ENCODE peak calls at places on chromosomes 16 and 17, in seven cellular contexts. R is thoracic aorta; W is activated gamma-delta T cell treated with anti-CD3 and anti-CD28 coated beads, Interleukin-2, amount 50 U/mL, for 16 hours; O is effector CD8-positive, alpha-beta T cell; Q is activated T-helper 9 cell treated with anti-CD3 and anti-CD28 coated beads, Interleukin-2, amount 50 U/mL, for 16 hours; E is heart left ventricle; C is NCI-H748 treated with DMSO at 0.1 percent for 48 hours. I is an unnamed sample.

GRCh38 chr16:58252716-58253115 is 42.1 kb downstream of the PRSS54 start:
- DNase-seq in R (no peak), W (no peak), O (no peak), Q (no peak), E (no peak), C (no peak), I (no peak)

GRCh38 chr16:56984639-56985038 is 4.7 kb upstream of the NLRC5 start:
- DNase-seq in R (no peak), W (no peak), O (no peak), Q (no peak), E (no peak), C (no peak), I (no peak)

GRCh38 chr16:49811630-49812334 is 44.1 kb downstream of the ZNF423 start:
- DNase-seq in R (no peak), W (no peak), O (no peak), Q (no peak), E (no peak), C (no peak), I (no peak)

GRCh38 chr16:11627822-11628457 is 40.3 kb upstream of the SNN start:
- DNase-seq in R (no peak), W (no peak), O (no peak), Q (no peak), E (no peak), C (no peak), I (peak; percentile 83)

GRCh38 chr17:80107231-80108021 is 6.0 kb downstream of the GAA start:
- DNase-seq in R (no peak), W (no peak), O (no peak), Q (no peak), E (no peak), C (no peak), I (no peak)

GRCh38 chr16:75116081-75116910 is at the start of gene LDHD:
- DNase-seq in R (peak; percentile 59), W (no peak), O (no peak), Q (no peak), E (peak; percentile 83), C (no peak), I (no peak)

GRCh38 chr17:151886-152859 is 14.8 kb downstream of the SCGB1C2 start:
- DNase-seq in R (no peak), W (no peak), O (no peak), Q (no peak), E (no peak), C (no peak), I (no peak)

GRCh38 chr17:17663160-17664072 is 17.8 kb upstream of the RAI1 start:
- DNase-seq in R (peak; percentile 30), W (peak; percentile 74), O (peak; percentile 66), Q (peak; percentile 67), E (no peak), C (peak; percentile 76), I (peak; percentile 95)

GRCh38 chr17:22463110-22463850 is 771.0 kb downstream of the KCNJ18 start:
- DNase-seq in R (no peak), W (no peak), O (no peak), Q (no peak), E (no peak), C (no peak), I (peak; percentile 28)

GRCh38 chr16:21167360-21167759 is 8.9 kb downstream of the LDAF1 start:
- DNase-seq in R (no peak), W (no peak), O (no peak), Q (no peak), E (no peak), C (no peak), I (peak; percentile 96)

GRCh38 chr17:47741793-47742145 is 8.7 kb downstream of the TBX21 start:
- DNase-seq in R (no peak), W (no peak), O (no peak), Q (no peak), E (no peak), C (no peak), I (no peak)